ENCODE peak calls at places on chromosome X, in four cellular contexts. A is GM06990, N is K562, O is neuronal stem cell. V is an unnamed sample. For H3K27me3, the result is how much of the 10 kb centered on the place peaks cover.

GRCh38 chrX:27597506-27597905 is 7.4 kb downstream of the DCAF8L2 start:
- DNase-seq in A (no peak), N (no peak), O (no peak), V (no peak)

GRCh38 chrX:94435799-94436198 is 761.8 kb downstream of the FAM133A start:
- DNase-seq in A (no peak), N (no peak), O (no peak), V (no peak)

GRCh38 chrX:108437789-108438623 is at the start of gene COL4A6:
- DNase-seq in A (peak), N (peak), O (peak), V (peak)

GRCh38 chrX:18698762-18699650 is 8.4 kb upstream of the PPEF1 start:
- DNase-seq in A (no peak), N (no peak), O (no peak), V (no peak)

GRCh38 chrX:40095588-40096394 is 2.0 kb downstream of the BCOR start:
- DNase-seq in A (no peak), N (no peak), O (no peak), V (peak)

GRCh38 chrX:100424012-100424411 is 13.9 kb upstream of the PCDH19 start:
- DNase-seq in A (no peak), N (no peak), O (no peak), V (peak)

GRCh38 chrX:123797543-123798447 is 62.1 kb upstream of the XIAP start:
- DNase-seq in A (no peak), N (no peak), O (no peak), V (no peak)

GRCh38 chrX:148412006-148412405 is 88.4 kb upstream of the AFF2 start:
- DNase-seq in A (no peak), N (no peak), O (no peak), V (no peak)

GRCh38 chrX:16853537-16853936 is 16.6 kb downstream of the RBBP7 start:
- DNase-seq in A (no peak), N (no peak), O (no peak), V (no peak)

GRCh38 chrX:345020-345925 is 26.7 kb upstream of the GTPBP6 start:
- DNase-seq in A (no peak), N (no peak), O (no peak), V (no peak)

GRCh38 chrX:42530027-42530426 is 247.9 kb downstream of the PPP1R2C start:
- DNase-seq in A (no peak), N (no peak), O (no peak), V (no peak)

GRCh38 chrX:24014388-24015018 is 12.5 kb downstream of the KLHL15 start:
- DNase-seq in A (no peak), N (no peak), O (no peak), V (no peak)

GRCh38 chrX:137549846-137550534 is 15.9 kb upstream of the ZIC3 start:
- DNase-seq in A (no peak), N (no peak), O (no peak), V (peak)

GRCh38 chrX:2819345-2820130 is 9.2 kb upstream of the GYG2 start:
- DNase-seq in A (no peak), N (peak), O (no peak), V (no peak)

DNA sequence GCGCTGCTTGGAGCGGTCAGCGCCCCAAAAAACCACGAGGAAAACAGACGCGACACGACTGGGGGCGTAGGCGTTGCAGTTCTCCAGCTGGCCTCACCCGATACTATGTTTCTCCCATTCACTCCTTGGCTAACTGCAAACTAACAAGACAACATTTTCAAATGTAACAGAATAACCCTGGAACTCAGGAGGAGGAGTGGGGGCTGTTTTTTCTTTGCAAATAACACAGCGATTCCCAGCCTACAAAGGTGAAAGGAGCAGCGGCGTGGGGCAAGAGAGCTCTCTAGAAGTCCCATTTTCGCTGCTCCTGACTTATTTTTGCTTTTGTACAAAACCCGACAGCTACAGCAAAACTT is 1.7 kb downstream of the SOX3 start:
- DNase-seq in A (no peak), N (no peak), O (no peak), V (peak)
- H3K27me3 ChIP-seq in A (under half), N (under half), O (under half), V (half or more)

DNA sequence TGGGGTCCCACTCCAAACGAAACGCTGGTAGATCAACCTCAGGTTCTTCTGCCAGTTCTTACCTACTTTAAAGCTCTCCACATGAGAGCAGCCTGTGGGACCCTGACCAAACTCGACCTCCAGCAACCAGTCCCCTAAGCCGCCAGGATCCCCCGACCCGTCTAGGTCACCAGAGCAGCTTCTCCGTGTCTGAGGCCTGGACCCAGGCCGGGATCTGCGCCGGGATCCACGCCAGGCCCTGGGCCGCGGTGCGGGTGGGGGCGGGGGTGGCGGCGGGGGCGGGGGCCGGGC is 1.4 kb downstream of the USP51 start:
- DNase-seq in A (no peak), N (no peak), O (peak), V (no peak)
- H3K4me3 ChIP-seq in A (peak), N (peak), O (peak), V (peak)

GRCh38 chrX:49753691-49754090 is 57.9 kb upstream of the PAGE1 start:
- DNase-seq in A (no peak), N (no peak), O (no peak), V (no peak)
- H3K27me3 ChIP-seq in A (under half), N (under half), O (under half), V (under half)

GRCh38 chrX:72182924-72183323 is 1.4 kb downstream of the PIN4 start:
- DNase-seq in A (no peak), N (no peak), O (no peak), V (no peak)
- H3K4me3 ChIP-seq in A (no peak), N (no peak), O (no peak), V (no peak)

V was measured in H7.